ENCODE peak calls at places on chromosome 1, in ten cellular contexts. One of them, this sample, is unnamed.

GRCh38 chr1:71490432-71490831 is 409.6 kb upstream of the ZRANB2 start:
- DNase-seq in Right ventricle myocardium superior: no peak
- DNase-seq in non-pigmented ciliary epithelial cell: no peak
- DNase-seq in A172: peak; percentile 21
- DNase-seq in iPS-NIHi11: no peak
- DNase-seq in K562: no peak
- DNase-seq in retinal pigment epithelial cell: no peak
- DNase-seq in fibroblast of pulmonary artery: peak; percentile 53
- DNase-seq in endodermal cell: no peak
- DNase-seq in LoVo: peak; percentile 12
- DNase-seq in this sample: no peak

GRCh38 chr1:176466514-176466913 is 3.5 kb downstream of the PAPPA2 start:
- DNase-seq in Right ventricle myocardium superior: no peak
- DNase-seq in non-pigmented ciliary epithelial cell: no peak
- DNase-seq in A172: peak; percentile 8
- DNase-seq in iPS-NIHi11: peak; percentile 62
- DNase-seq in K562: peak; percentile 52
- DNase-seq in retinal pigment epithelial cell: peak; percentile 4
- DNase-seq in fibroblast of pulmonary artery: no peak
- DNase-seq in endodermal cell: peak; percentile 78
- DNase-seq in LoVo: no peak
- DNase-seq in this sample: peak; percentile 33

GRCh38 chr1:31605908-31606427 is 11.5 kb upstream of the HCRTR1 start:
- DNase-seq in Right ventricle myocardium superior: no peak
- DNase-seq in non-pigmented ciliary epithelial cell: peak; percentile 51
- DNase-seq in A172: no peak
- DNase-seq in iPS-NIHi11: no peak
- DNase-seq in K562: peak; percentile 17
- DNase-seq in retinal pigment epithelial cell: no peak
- DNase-seq in fibroblast of pulmonary artery: peak; percentile 55
- DNase-seq in endodermal cell: no peak
- DNase-seq in LoVo: no peak
- DNase-seq in this sample: no peak

GRCh38 chr1:81834921-81835698 is 34.4 kb downstream of the ADGRL2 start:
- DNase-seq in Right ventricle myocardium superior: peak; percentile 43
- DNase-seq in non-pigmented ciliary epithelial cell: no peak
- DNase-seq in A172: peak; percentile 17
- DNase-seq in iPS-NIHi11: no peak
- DNase-seq in K562: no peak
- DNase-seq in retinal pigment epithelial cell: no peak
- DNase-seq in fibroblast of pulmonary artery: peak; percentile 92
- DNase-seq in endodermal cell: no peak
- DNase-seq in LoVo: no peak
- DNase-seq in this sample: no peak

GRCh38 chr1:17966341-17966740 is 141.3 kb upstream of the IGSF21 start:
- DNase-seq in Right ventricle myocardium superior: no peak
- DNase-seq in non-pigmented ciliary epithelial cell: no peak
- DNase-seq in A172: no peak
- DNase-seq in iPS-NIHi11: no peak
- DNase-seq in K562: no peak
- DNase-seq in retinal pigment epithelial cell: no peak
- DNase-seq in fibroblast of pulmonary artery: no peak
- DNase-seq in endodermal cell: no peak
- DNase-seq in LoVo: no peak
- DNase-seq in this sample: no peak

GRCh38 chr1:162670928-162671663 is 38.8 kb downstream of the DDR2 start:
- DNase-seq in Right ventricle myocardium superior: no peak
- DNase-seq in non-pigmented ciliary epithelial cell: no peak
- DNase-seq in A172: peak; percentile 74
- DNase-seq in iPS-NIHi11: no peak
- DNase-seq in K562: no peak
- DNase-seq in retinal pigment epithelial cell: no peak
- DNase-seq in fibroblast of pulmonary artery: peak; percentile 63
- DNase-seq in endodermal cell: no peak
- DNase-seq in LoVo: no peak
- DNase-seq in this sample: no peak

GRCh38 chr1:84402501-84402900 is 4.2 kb downstream of the DNASE2B start:
- DNase-seq in Right ventricle myocardium superior: no peak
- DNase-seq in non-pigmented ciliary epithelial cell: no peak
- DNase-seq in A172: no peak
- DNase-seq in iPS-NIHi11: no peak
- DNase-seq in K562: no peak
- DNase-seq in retinal pigment epithelial cell: no peak
- DNase-seq in fibroblast of pulmonary artery: no peak
- DNase-seq in endodermal cell: no peak
- DNase-seq in LoVo: no peak
- DNase-seq in this sample: no peak

GRCh38 chr1:204975568-204976235 is 67.3 kb upstream of the CNTN2 start:
- DNase-seq in Right ventricle myocardium superior: peak; percentile 54
- DNase-seq in non-pigmented ciliary epithelial cell: peak; percentile 4
- DNase-seq in A172: peak; percentile 41
- DNase-seq in iPS-NIHi11: peak; percentile 92
- DNase-seq in K562: peak; percentile 82
- DNase-seq in retinal pigment epithelial cell: no peak
- DNase-seq in fibroblast of pulmonary artery: peak; percentile 58
- DNase-seq in endodermal cell: peak; percentile 91
- DNase-seq in LoVo: peak; percentile 46
- DNase-seq in this sample: peak; percentile 65

GRCh38 chr1:90729484-90730246 is 12.6 kb upstream of the BARHL2 start:
- DNase-seq in Right ventricle myocardium superior: no peak
- DNase-seq in non-pigmented ciliary epithelial cell: no peak
- DNase-seq in A172: no peak
- DNase-seq in iPS-NIHi11: peak; percentile 88
- DNase-seq in K562: peak; percentile 61
- DNase-seq in retinal pigment epithelial cell: no peak
- DNase-seq in fibroblast of pulmonary artery: no peak
- DNase-seq in endodermal cell: peak; percentile 94
- DNase-seq in LoVo: no peak
- DNase-seq in this sample: no peak

This sample was measured in DND-41.